ENCODE peak calls at places on chromosomes 12 and 14, in five cellular contexts. One of them, this sample, is unnamed.

GRCh38 chr12:82955020-82955419 is 268.3 kb downstream of the TMTC2 start:
- DNase-seq in psoas muscle: no peak
- DNase-seq in tibial artery: no peak
- DNase-seq in pancreas: no peak
- DNase-seq in breast epithelium: no peak
- DNase-seq in this sample: no peak

GRCh38 chr14:101025131-101025530 is 121.6 kb upstream of the RTL1 start:
- DNase-seq in psoas muscle: no peak
- DNase-seq in tibial artery: peak
- DNase-seq in pancreas: no peak
- DNase-seq in breast epithelium: no peak
- DNase-seq in this sample: no peak

GRCh38 chr12:131855521-131856142 is 27.4 kb downstream of the MMP17 start:
- DNase-seq in psoas muscle: no peak
- DNase-seq in tibial artery: no peak
- DNase-seq in pancreas: no peak
- DNase-seq in breast epithelium: no peak
- DNase-seq in this sample: no peak

GRCh38 chr12:52699960-52700359 is 3.4 kb downstream of the KRT77 start:
- DNase-seq in psoas muscle: no peak
- DNase-seq in tibial artery: no peak
- DNase-seq in pancreas: no peak
- DNase-seq in breast epithelium: no peak
- DNase-seq in this sample: no peak

GRCh38 chr14:55430024-55430690 is 10.3 kb downstream of the TBPL2 start:
- DNase-seq in psoas muscle: no peak
- DNase-seq in tibial artery: no peak
- DNase-seq in pancreas: peak
- DNase-seq in breast epithelium: no peak
- DNase-seq in this sample: no peak

GRCh38 chr12:22284871-22285270 is 49.6 kb downstream of the ST8SIA1 start:
- DNase-seq in psoas muscle: no peak
- DNase-seq in tibial artery: no peak
- DNase-seq in pancreas: no peak
- DNase-seq in breast epithelium: no peak
- DNase-seq in this sample: no peak

GRCh38 chr12:105910030-105910429 is 228.7 kb downstream of the NUAK1 start:
- DNase-seq in psoas muscle: no peak
- DNase-seq in tibial artery: no peak
- DNase-seq in pancreas: no peak
- DNase-seq in breast epithelium: no peak
- DNase-seq in this sample: no peak

GRCh38 chr12:1972260-1972659 is 32.0 kb downstream of the DCP1B start:
- DNase-seq in psoas muscle: no peak
- DNase-seq in tibial artery: no peak
- DNase-seq in pancreas: no peak
- DNase-seq in breast epithelium: no peak
- DNase-seq in this sample: no peak

GRCh38 chr14:91258021-91258618 is 13.6 kb upstream of the GPR68 start:
- DNase-seq in psoas muscle: peak
- DNase-seq in tibial artery: no peak
- DNase-seq in pancreas: no peak
- DNase-seq in breast epithelium: no peak
- DNase-seq in this sample: no peak

GRCh38 chr14:50676814-50677516 is 8.9 kb upstream of the SAV1 start:
- DNase-seq in psoas muscle: no peak
- DNase-seq in tibial artery: no peak
- DNase-seq in pancreas: no peak
- DNase-seq in breast epithelium: no peak
- DNase-seq in this sample: no peak
- H3K27ac ChIP-seq in psoas muscle: no peak
- H3K27ac ChIP-seq in tibial artery: peak
- H3K27ac ChIP-seq in pancreas: no peak
- H3K27ac ChIP-seq in breast epithelium: peak
- H3K27ac ChIP-seq in this sample: no peak

GRCh38 chr14:61460063-61460462 is 138.7 kb downstream of the PRKCH start:
- DNase-seq in psoas muscle: no peak
- DNase-seq in tibial artery: no peak
- DNase-seq in pancreas: no peak
- DNase-seq in breast epithelium: no peak
- DNase-seq in this sample: no peak

GRCh38 chr14:61460853-61461611 is 139.7 kb downstream of the PRKCH start:
- DNase-seq in psoas muscle: no peak
- DNase-seq in tibial artery: no peak
- DNase-seq in pancreas: no peak
- DNase-seq in breast epithelium: no peak
- DNase-seq in this sample: no peak

GRCh38 chr14:61462566-61463195 is 141.3 kb downstream of the PRKCH start:
- DNase-seq in psoas muscle: no peak
- DNase-seq in tibial artery: no peak
- DNase-seq in pancreas: no peak
- DNase-seq in breast epithelium: no peak
- DNase-seq in this sample: no peak

GRCh38 chr14:61463664-61464063 is 142.3 kb downstream of the PRKCH start:
- DNase-seq in psoas muscle: no peak
- DNase-seq in tibial artery: no peak
- DNase-seq in pancreas: no peak
- DNase-seq in breast epithelium: no peak
- DNase-seq in this sample: no peak

GRCh38 chr14:61461808-61462275 is 140.5 kb downstream of the PRKCH start:
- DNase-seq in psoas muscle: no peak
- DNase-seq in tibial artery: no peak
- DNase-seq in pancreas: no peak
- DNase-seq in breast epithelium: no peak
- DNase-seq in this sample: no peak
- H3K27ac ChIP-seq in psoas muscle: no peak
- H3K27ac ChIP-seq in tibial artery: no peak
- H3K27ac ChIP-seq in pancreas: no peak
- H3K27ac ChIP-seq in breast epithelium: no peak
- H3K27ac ChIP-seq in this sample: no peak

GRCh38 chr14:35386673-35387125 is 17.9 kb downstream of the NFKBIA start:
- DNase-seq in psoas muscle: peak
- DNase-seq in tibial artery: no peak
- DNase-seq in pancreas: no peak
- DNase-seq in breast epithelium: no peak
- DNase-seq in this sample: no peak

GRCh38 chr14:35387209-35387608 is 17.3 kb downstream of the NFKBIA start:
- DNase-seq in psoas muscle: no peak
- DNase-seq in tibial artery: no peak
- DNase-seq in pancreas: no peak
- DNase-seq in breast epithelium: no peak
- DNase-seq in this sample: no peak

GRCh38 chr14:35384386-35385041 is 20.0 kb downstream of the NFKBIA start:
- DNase-seq in psoas muscle: peak
- DNase-seq in tibial artery: peak
- DNase-seq in pancreas: no peak
- DNase-seq in breast epithelium: no peak
- DNase-seq in this sample: no peak

GRCh38 chr14:35383569-35384385 is 20.8 kb downstream of the NFKBIA start:
- DNase-seq in psoas muscle: peak
- DNase-seq in tibial artery: no peak
- DNase-seq in pancreas: no peak
- DNase-seq in breast epithelium: no peak
- DNase-seq in this sample: no peak

GRCh38 chr14:35385042-35385839 is 19.3 kb downstream of the NFKBIA start:
- DNase-seq in psoas muscle: peak
- DNase-seq in tibial artery: peak
- DNase-seq in pancreas: peak
- DNase-seq in breast epithelium: peak
- DNase-seq in this sample: peak
- H3K27ac ChIP-seq in psoas muscle: peak
- H3K27ac ChIP-seq in tibial artery: peak
- H3K27ac ChIP-seq in pancreas: peak
- H3K27ac ChIP-seq in breast epithelium: peak
- H3K27ac ChIP-seq in this sample: peak

GRCh38 chr14:88999137-88999536 is 174.7 kb downstream of the TTC8 start:
- DNase-seq in psoas muscle: no peak
- DNase-seq in tibial artery: no peak
- DNase-seq in pancreas: no peak
- DNase-seq in breast epithelium: no peak
- DNase-seq in this sample: no peak
- H3K27ac ChIP-seq in psoas muscle: no peak
- H3K27ac ChIP-seq in tibial artery: no peak
- H3K27ac ChIP-seq in pancreas: no peak
- H3K27ac ChIP-seq in breast epithelium: no peak
- H3K27ac ChIP-seq in this sample: no peak

DNA sequence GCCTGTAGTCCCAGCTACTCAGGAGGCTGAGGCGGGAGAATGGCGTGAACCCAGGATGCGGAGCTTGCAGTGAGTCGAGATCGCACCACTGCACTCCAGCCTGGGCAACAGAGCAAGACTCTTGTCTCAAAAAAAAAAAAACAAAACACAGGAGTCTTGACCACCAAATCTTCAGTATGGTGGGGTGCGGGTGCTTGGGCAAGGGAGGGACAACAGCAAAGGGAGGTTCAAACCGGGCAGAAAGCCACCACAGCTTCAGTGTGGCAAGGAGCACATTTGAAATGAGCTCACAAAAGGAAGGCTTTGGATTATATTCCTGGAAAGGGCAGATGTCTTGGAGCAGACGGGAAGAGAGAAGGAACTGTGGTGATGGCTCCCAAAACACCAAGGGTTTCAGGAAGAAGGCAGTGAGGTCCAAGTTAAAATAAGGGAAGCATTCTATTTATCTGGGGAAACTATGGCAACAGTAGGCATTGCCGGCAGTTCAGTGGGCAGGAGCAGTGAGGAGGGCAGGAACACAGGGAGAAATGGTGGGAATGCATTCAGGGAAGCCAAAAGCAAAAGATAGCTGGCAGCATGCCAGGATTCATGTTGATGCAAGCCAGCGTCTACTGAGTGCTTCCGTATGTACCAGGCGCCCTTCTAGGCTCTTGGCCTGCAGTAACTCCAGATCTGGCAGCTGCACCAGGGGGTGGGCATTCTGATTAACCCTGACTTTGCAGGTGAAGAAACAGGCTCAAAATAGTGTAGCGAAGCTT is 51.0 kb upstream of the SRSF5 start:
- DNase-seq in psoas muscle: peak
- DNase-seq in tibial artery: peak
- DNase-seq in pancreas: no peak
- DNase-seq in breast epithelium: peak
- DNase-seq in this sample: peak
- H3K27ac ChIP-seq in psoas muscle: no peak
- H3K27ac ChIP-seq in tibial artery: peak
- H3K27ac ChIP-seq in pancreas: no peak
- H3K27ac ChIP-seq in breast epithelium: peak
- H3K27ac ChIP-seq in this sample: peak

GRCh38 chr12:6763380-6763779 is 2.8 kb upstream of the PTMS start:
- DNase-seq in psoas muscle: no peak
- DNase-seq in tibial artery: no peak
- DNase-seq in pancreas: no peak
- DNase-seq in breast epithelium: no peak
- DNase-seq in this sample: no peak
- H3K27ac ChIP-seq in psoas muscle: peak
- H3K27ac ChIP-seq in tibial artery: peak
- H3K27ac ChIP-seq in pancreas: peak
- H3K27ac ChIP-seq in breast epithelium: peak
- H3K27ac ChIP-seq in this sample: peak

DNA sequence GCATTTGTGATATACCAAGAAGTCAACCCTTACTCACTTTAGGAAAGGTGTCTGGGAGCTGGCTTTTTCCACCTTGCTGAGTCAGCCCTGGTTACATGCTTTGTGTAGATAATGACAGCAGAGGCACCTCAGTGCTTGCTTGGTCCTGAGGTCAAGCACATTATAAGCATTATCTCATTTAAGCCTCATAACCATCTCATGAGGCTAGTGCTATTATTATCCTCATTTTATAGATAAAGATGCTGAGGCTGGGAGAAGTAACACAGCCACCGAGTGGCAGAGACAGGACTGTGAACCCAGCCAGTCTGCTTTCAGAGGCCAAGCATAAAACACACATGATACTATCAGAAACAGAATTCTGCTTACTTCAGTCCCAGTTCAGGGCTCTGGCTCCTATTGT is 29.4 kb downstream of the MAX start:
- DNase-seq in psoas muscle: no peak
- DNase-seq in tibial artery: no peak
- DNase-seq in pancreas: no peak
- DNase-seq in breast epithelium: no peak
- DNase-seq in this sample: no peak
- H3K27ac ChIP-seq in psoas muscle: peak
- H3K27ac ChIP-seq in tibial artery: no peak
- H3K27ac ChIP-seq in pancreas: no peak
- H3K27ac ChIP-seq in breast epithelium: no peak
- H3K27ac ChIP-seq in this sample: no peak

GRCh38 chr12:69575346-69575745 is 9.9 kb upstream of the CCT2 start:
- DNase-seq in psoas muscle: no peak
- DNase-seq in tibial artery: no peak
- DNase-seq in pancreas: no peak
- DNase-seq in breast epithelium: no peak
- DNase-seq in this sample: no peak

GRCh38 chr12:69570545-69571399 is 14.5 kb upstream of the CCT2 start:
- DNase-seq in psoas muscle: no peak
- DNase-seq in tibial artery: no peak
- DNase-seq in pancreas: peak
- DNase-seq in breast epithelium: no peak
- DNase-seq in this sample: no peak

GRCh38 chr12:69566603-69567002 is 18.7 kb upstream of the CCT2 start:
- DNase-seq in psoas muscle: no peak
- DNase-seq in tibial artery: no peak
- DNase-seq in pancreas: no peak
- DNase-seq in breast epithelium: no peak
- DNase-seq in this sample: no peak

GRCh38 chr12:69569236-69569635 is 16.0 kb upstream of the CCT2 start:
- DNase-seq in psoas muscle: no peak
- DNase-seq in tibial artery: no peak
- DNase-seq in pancreas: no peak
- DNase-seq in breast epithelium: no peak
- DNase-seq in this sample: no peak

DNA sequence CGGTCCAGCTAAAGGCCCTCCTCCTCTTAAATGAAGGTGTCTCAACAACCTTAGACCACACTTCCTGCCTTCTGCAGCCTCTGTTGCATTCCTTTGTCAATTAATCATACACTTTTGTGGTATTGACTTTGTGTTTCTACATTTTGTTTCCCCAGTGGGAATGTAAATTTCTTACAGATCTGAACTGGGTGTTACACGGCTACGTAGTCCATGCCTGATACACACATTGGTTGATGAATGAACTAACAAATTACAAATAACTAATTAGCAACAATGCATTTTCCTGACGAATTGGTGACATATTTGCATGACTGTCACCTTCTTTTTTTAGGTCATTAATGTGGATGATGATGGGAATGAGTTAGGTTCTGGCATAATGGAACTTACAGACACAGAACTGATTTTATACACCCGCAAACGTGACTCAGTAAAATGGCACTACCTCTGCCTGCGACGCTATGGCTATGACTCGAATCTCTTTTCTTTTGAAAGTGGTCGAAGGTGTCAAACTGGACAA is 15.2 kb upstream of the CCT2 start:
- DNase-seq in psoas muscle: no peak
- DNase-seq in tibial artery: no peak
- DNase-seq in pancreas: no peak
- DNase-seq in breast epithelium: no peak
- DNase-seq in this sample: no peak
- H3K27ac ChIP-seq in psoas muscle: peak
- H3K27ac ChIP-seq in tibial artery: no peak
- H3K27ac ChIP-seq in pancreas: no peak
- H3K27ac ChIP-seq in breast epithelium: no peak
- H3K27ac ChIP-seq in this sample: no peak